ENCODE peak calls at places on chromosome 20, in seven cellular contexts. Q is activated T-cell treated with anti-CD3 and anti-CD28 coated beads, Interleukin-2, amount 50 U/mL, for 72 hours; F is ELF-1; U is iPS-NIHi11; A is RKO; C is psoas muscle; G is stimulated activated effector memory CD8-positive, alpha-beta T cell treated with anti-CD3 and anti-CD28 coated beads, Interleukin-12 subunit alpha, Interleukin-12 subunit beta, amount 100 ng/mL, for 72 hours. S is an unnamed sample.

GRCh38 chr20:41364236-41364855 is 2.3 kb downstream of the EMILIN3 start:
- DNase-seq in G (no peak), Q (no peak), U (no peak), C (no peak), F (no peak), A (no peak), S (no peak)

GRCh38 chr20:35207950-35208611 is 18.4 kb upstream of the MMP24 start:
- DNase-seq in A (peak; percentile 91), G (peak; percentile 61), C (peak; percentile 78), Q (peak; percentile 79), U (peak; percentile 73), F (peak; percentile 40), S (peak; percentile 65)

GRCh38 chr20:3248167-3248992 is 9.4 kb upstream of the SLC4A11 start:
- DNase-seq in C (peak; percentile 50), Q (peak; percentile 24), A (no peak), G (no peak), U (peak; percentile 70), F (peak; percentile 67), S (no peak)

GRCh38 chr20:17843246-17844132 is 125.1 kb downstream of the SNX5 start:
- DNase-seq in A (no peak), U (no peak), G (no peak), F (no peak), Q (peak; percentile 14), C (peak; percentile 47), S (peak; percentile 86)

GRCh38 chr20:33648396-33649004 is 13.6 kb upstream of the C20orf144 start:
- DNase-seq in F (no peak), C (no peak), Q (no peak), A (no peak), G (no peak), U (no peak), S (peak; percentile 71)

GRCh38 chr20:63955281-63955845 is 853 bp downstream of the UCKL1 start:
- DNase-seq in G (no peak), A (peak; percentile 72), Q (peak; percentile 64), C (peak; percentile 50), F (peak; percentile 52), U (peak; percentile 62), S (peak; percentile 49)

GRCh38 chr20:31674895-31675827 is 37.4 kb downstream of the COX4I2 start:
- DNase-seq in Q (peak; percentile 76), G (peak; percentile 34), U (no peak), C (peak; percentile 67), A (no peak), F (no peak), S (no peak)

GRCh38 chr20:53949319-53949839 is 121.0 kb downstream of the BCAS1 start:
- DNase-seq in Q (peak; percentile 82), F (no peak), G (peak; percentile 56), U (no peak), A (peak; percentile 92), C (peak; percentile 48), S (no peak)

GRCh38 chr20:58086763-58087566 is 141.5 kb downstream of the ANKRD60 start:
- DNase-seq in F (peak; percentile 52), G (no peak), U (peak; percentile 81), C (no peak), A (peak; percentile 40), Q (peak; percentile 5), S (peak; percentile 30)

GRCh38 chr20:20130399-20130798 is 78.1 kb downstream of the CFAP61 start:
- DNase-seq in Q (no peak), F (peak; percentile 30), A (peak; percentile 48), G (no peak), C (no peak), U (no peak), S (peak; percentile 6)

GRCh38 chr20:54208492-54209044 is 681 bp downstream of the PFDN4 start:
- DNase-seq in A (peak; percentile 71), C (no peak), G (no peak), U (no peak), Q (no peak), F (peak; percentile 48), S (peak; percentile 56)

GRCh38 chr20:41223112-41223511 is 85.8 kb downstream of the PLCG1 start:
- DNase-seq in F (no peak), A (no peak), Q (no peak), C (no peak), G (no peak), U (no peak), S (no peak)

GRCh38 chr20:60630609-60631008 is 621.5 kb upstream of the CDH4 start:
- DNase-seq in G (no peak), A (no peak), F (peak; percentile 81), Q (no peak), U (peak; percentile 12), C (no peak), S (no peak)

GRCh38 chr20:32823078-32823477 is 3.3 kb downstream of the MAPRE1 start:
- DNase-seq in C (no peak), G (peak; percentile 12), Q (peak; percentile 28), F (peak; percentile 29), U (no peak), A (peak; percentile 71), S (peak; percentile 33)

GRCh38 chr20:38117635-38118034 is 47.4 kb downstream of the TGM2 start:
- DNase-seq in U (no peak), F (no peak), A (no peak), C (no peak), G (no peak), Q (no peak), S (peak; percentile 46)

GRCh38 chr20:44728835-44729342 is 13.7 kb downstream of the CCN5 start:
- DNase-seq in C (peak; percentile 78), U (peak; percentile 75), G (no peak), F (peak; percentile 55), A (peak; percentile 90), Q (no peak), S (peak; percentile 99)

GRCh38 chr20:49344975-49345374 is 67.1 kb upstream of the ZNFX1 start:
- DNase-seq in G (no peak), A (peak; percentile 73), U (no peak), Q (no peak), C (peak; percentile 67), F (no peak), S (peak; percentile 48)

GRCh38 chr20:48805286-48805685 is 22.5 kb downstream of the PREX1 start:
- DNase-seq in F (no peak), A (no peak), C (no peak), G (no peak), U (no peak), Q (no peak), S (no peak)

GRCh38 chr20:35972445-35972844 is 4.1 kb downstream of the CNBD2 start:
- DNase-seq in A (no peak), G (no peak), U (no peak), C (no peak), F (no peak), Q (no peak), S (no peak)

GRCh38 chr20:20237093-20237959 is 130.6 kb upstream of the INSM1 start:
- DNase-seq in A (peak; percentile 40), G (no peak), U (peak; percentile 76), Q (peak; percentile 23), F (peak; percentile 35), C (no peak), S (peak; percentile 16)

GRCh38 chr20:34362502-34363061 is 491 bp upstream of the ITCH start:
- DNase-seq in F (no peak), C (no peak), A (no peak), Q (no peak), G (no peak), U (no peak), S (no peak)

GRCh38 chr20:56949318-56949717 is 317.1 kb downstream of the BMP7 start:
- DNase-seq in F (peak; percentile 74), U (peak; percentile 63), A (no peak), Q (no peak), G (no peak), C (no peak), S (no peak)